ENCODE peak calls at places on chromosomes 6 and 20, in five cellular contexts. One of them, this sample, is unnamed.

GRCh38 chr6:64013061-64013410 is 377.4 kb downstream of the PHF3 start:
- DNase-seq in endothelial cell of umbilical vein: no peak
- DNase-seq in right atrium auricular region: no peak
- DNase-seq in HTR-8/SVneo: no peak
- DNase-seq in fibroblast of gingiva: peak
- DNase-seq in this sample: no peak

GRCh38 chr6:138272543-138273305 is 54.4 kb upstream of the PBOV1 start:
- DNase-seq in right atrium auricular region: no peak
- DNase-seq in HTR-8/SVneo: no peak
- DNase-seq in fibroblast of gingiva: no peak
- DNase-seq in endothelial cell of umbilical vein: no peak
- DNase-seq in this sample: peak

GRCh38 chr20:22491188-22491500 is 93.2 kb downstream of the FOXA2 start:
- DNase-seq in endothelial cell of umbilical vein: no peak
- DNase-seq in fibroblast of gingiva: no peak
- DNase-seq in HTR-8/SVneo: no peak
- DNase-seq in right atrium auricular region: no peak
- DNase-seq in this sample: no peak

GRCh38 chr20:5039889-5040288 is 38.6 kb upstream of the SLC23A2 start:
- DNase-seq in HTR-8/SVneo: no peak
- DNase-seq in endothelial cell of umbilical vein: no peak
- DNase-seq in right atrium auricular region: no peak
- DNase-seq in fibroblast of gingiva: no peak
- DNase-seq in this sample: no peak

GRCh38 chr20:33278700-33279099 is 4.3 kb upstream of the BPIFB1 start:
- DNase-seq in endothelial cell of umbilical vein: no peak
- DNase-seq in fibroblast of gingiva: no peak
- DNase-seq in right atrium auricular region: no peak
- DNase-seq in HTR-8/SVneo: no peak
- DNase-seq in this sample: no peak

GRCh38 chr6:53896237-53896636 is 101.4 kb downstream of the LRRC1 start:
- DNase-seq in right atrium auricular region: no peak
- DNase-seq in endothelial cell of umbilical vein: peak
- DNase-seq in HTR-8/SVneo: peak
- DNase-seq in fibroblast of gingiva: no peak
- DNase-seq in this sample: no peak

GRCh38 chr6:31797607-31798006 is 2.1 kb upstream of the VARS1 start:
- DNase-seq in HTR-8/SVneo: no peak
- DNase-seq in endothelial cell of umbilical vein: no peak
- DNase-seq in fibroblast of gingiva: no peak
- DNase-seq in right atrium auricular region: no peak
- DNase-seq in this sample: no peak

GRCh38 chr6:105357147-105357546 is 45.7 kb downstream of the PREP start:
- DNase-seq in right atrium auricular region: no peak
- DNase-seq in fibroblast of gingiva: no peak
- DNase-seq in endothelial cell of umbilical vein: no peak
- DNase-seq in HTR-8/SVneo: no peak
- DNase-seq in this sample: no peak

GRCh38 chr6:128339635-128340436 is 180.6 kb downstream of the PTPRK start:
- DNase-seq in HTR-8/SVneo: no peak
- DNase-seq in endothelial cell of umbilical vein: no peak
- DNase-seq in fibroblast of gingiva: peak
- DNase-seq in right atrium auricular region: no peak
- DNase-seq in this sample: no peak

GRCh38 chr6:121222656-121223055 is 111.6 kb downstream of the TBC1D32 start:
- DNase-seq in fibroblast of gingiva: peak
- DNase-seq in endothelial cell of umbilical vein: peak
- DNase-seq in right atrium auricular region: no peak
- DNase-seq in HTR-8/SVneo: no peak
- DNase-seq in this sample: no peak

GRCh38 chr20:3711418-3712043 is 869 bp downstream of the SIGLEC1 start:
- DNase-seq in fibroblast of gingiva: no peak
- DNase-seq in endothelial cell of umbilical vein: no peak
- DNase-seq in HTR-8/SVneo: no peak
- DNase-seq in right atrium auricular region: no peak
- DNase-seq in this sample: no peak

GRCh38 chr6:114390176-114390575 is 47.4 kb upstream of the HS3ST5 start:
- DNase-seq in HTR-8/SVneo: no peak
- DNase-seq in endothelial cell of umbilical vein: no peak
- DNase-seq in right atrium auricular region: no peak
- DNase-seq in fibroblast of gingiva: no peak
- DNase-seq in this sample: no peak

GRCh38 chr6:24436979-24437378 is 34.2 kb downstream of the MRS2 start:
- DNase-seq in endothelial cell of umbilical vein: no peak
- DNase-seq in HTR-8/SVneo: no peak
- DNase-seq in fibroblast of gingiva: no peak
- DNase-seq in right atrium auricular region: no peak
- DNase-seq in this sample: no peak

GRCh38 chr6:10177703-10178102 is 237.2 kb downstream of the TFAP2A start:
- DNase-seq in right atrium auricular region: no peak
- DNase-seq in HTR-8/SVneo: peak
- DNase-seq in fibroblast of gingiva: no peak
- DNase-seq in endothelial cell of umbilical vein: no peak
- DNase-seq in this sample: peak

GRCh38 chr6:25511386-25511785 is 140.6 kb upstream of the SCGN start:
- DNase-seq in fibroblast of gingiva: peak
- DNase-seq in HTR-8/SVneo: no peak
- DNase-seq in endothelial cell of umbilical vein: no peak
- DNase-seq in right atrium auricular region: no peak
- DNase-seq in this sample: no peak

GRCh38 chr6:149834513-149835481 is 29.4 kb downstream of the LRP11 start:
- DNase-seq in right atrium auricular region: peak
- DNase-seq in endothelial cell of umbilical vein: peak
- DNase-seq in fibroblast of gingiva: peak
- DNase-seq in HTR-8/SVneo: peak
- DNase-seq in this sample: peak

GRCh38 chr6:15914553-15914952 is 214.3 kb upstream of the MYLIP start:
- DNase-seq in endothelial cell of umbilical vein: no peak
- DNase-seq in right atrium auricular region: no peak
- DNase-seq in fibroblast of gingiva: no peak
- DNase-seq in HTR-8/SVneo: no peak
- DNase-seq in this sample: peak

GRCh38 chr6:75233097-75233615 is 10.4 kb downstream of the COX7A2 start:
- DNase-seq in fibroblast of gingiva: no peak
- DNase-seq in HTR-8/SVneo: no peak
- DNase-seq in right atrium auricular region: no peak
- DNase-seq in endothelial cell of umbilical vein: no peak
- DNase-seq in this sample: no peak

GRCh38 chr6:80217799-80218198 is 111.3 kb downstream of the BCKDHB start:
- DNase-seq in right atrium auricular region: no peak
- DNase-seq in HTR-8/SVneo: no peak
- DNase-seq in endothelial cell of umbilical vein: no peak
- DNase-seq in fibroblast of gingiva: peak
- DNase-seq in this sample: no peak

GRCh38 chr6:11389977-11390376 is 147.6 kb upstream of the TMEM170B start:
- DNase-seq in endothelial cell of umbilical vein: peak
- DNase-seq in fibroblast of gingiva: no peak
- DNase-seq in HTR-8/SVneo: no peak
- DNase-seq in right atrium auricular region: no peak
- DNase-seq in this sample: peak

GRCh38 chr20:53737404-53738038 is 143.9 kb upstream of the ZNF217 start:
- DNase-seq in right atrium auricular region: no peak
- DNase-seq in endothelial cell of umbilical vein: peak
- DNase-seq in HTR-8/SVneo: no peak
- DNase-seq in fibroblast of gingiva: peak
- DNase-seq in this sample: no peak

GRCh38 chr20:41428285-41428684 is 61.7 kb upstream of the EMILIN3 start:
- DNase-seq in fibroblast of gingiva: peak
- DNase-seq in endothelial cell of umbilical vein: no peak
- DNase-seq in right atrium auricular region: no peak
- DNase-seq in HTR-8/SVneo: peak
- DNase-seq in this sample: peak

GRCh38 chr6:25112207-25112874 is 166.8 kb upstream of the CARMIL1 start:
- DNase-seq in endothelial cell of umbilical vein: no peak
- DNase-seq in HTR-8/SVneo: no peak
- DNase-seq in fibroblast of gingiva: peak
- DNase-seq in right atrium auricular region: no peak
- DNase-seq in this sample: no peak

GRCh38 chr6:91087864-91088263 is 501.0 kb upstream of the MAP3K7 start:
- DNase-seq in HTR-8/SVneo: no peak
- DNase-seq in right atrium auricular region: no peak
- DNase-seq in endothelial cell of umbilical vein: no peak
- DNase-seq in fibroblast of gingiva: no peak
- DNase-seq in this sample: no peak

GRCh38 chr6:138601128-138601527 is 101.8 kb upstream of the NHSL1 start:
- DNase-seq in fibroblast of gingiva: peak
- DNase-seq in endothelial cell of umbilical vein: peak
- DNase-seq in HTR-8/SVneo: no peak
- DNase-seq in right atrium auricular region: no peak
- DNase-seq in this sample: no peak

GRCh38 chr20:34526466-34526865 is 10.2 kb downstream of the DYNLRB1 start:
- DNase-seq in HTR-8/SVneo: no peak
- DNase-seq in right atrium auricular region: no peak
- DNase-seq in endothelial cell of umbilical vein: no peak
- DNase-seq in fibroblast of gingiva: no peak
- DNase-seq in this sample: no peak

GRCh38 chr6:84788689-84789088 is 24.3 kb upstream of the TBX18 start:
- DNase-seq in endothelial cell of umbilical vein: no peak
- DNase-seq in right atrium auricular region: no peak
- DNase-seq in HTR-8/SVneo: no peak
- DNase-seq in fibroblast of gingiva: no peak
- DNase-seq in this sample: no peak

GRCh38 chr6:2498224-2498623 is 252.5 kb downstream of the MYLK4 start:
- DNase-seq in HTR-8/SVneo: no peak
- DNase-seq in endothelial cell of umbilical vein: peak
- DNase-seq in fibroblast of gingiva: peak
- DNase-seq in right atrium auricular region: no peak
- DNase-seq in this sample: no peak

GRCh38 chr6:20069130-20069529 is 143.1 kb downstream of the MBOAT1 start:
- DNase-seq in HTR-8/SVneo: no peak
- DNase-seq in fibroblast of gingiva: no peak
- DNase-seq in endothelial cell of umbilical vein: peak
- DNase-seq in right atrium auricular region: no peak
- DNase-seq in this sample: no peak

GRCh38 chr6:105515054-105515453 is 112.2 kb upstream of the PREP start:
- DNase-seq in right atrium auricular region: no peak
- DNase-seq in HTR-8/SVneo: no peak
- DNase-seq in endothelial cell of umbilical vein: no peak
- DNase-seq in fibroblast of gingiva: no peak
- DNase-seq in this sample: no peak

GRCh38 chr6:100296810-100297544 is 167.7 kb downstream of the SIM1 start:
- DNase-seq in HTR-8/SVneo: peak
- DNase-seq in endothelial cell of umbilical vein: peak
- DNase-seq in fibroblast of gingiva: peak
- DNase-seq in right atrium auricular region: no peak
- DNase-seq in this sample: no peak

This sample was measured in trophoblast cell.